ENCODE peak calls at places on chromosomes 2 and 18, in six cellular contexts. A is WERI-Rb-1; Q is CD4-positive, alpha-beta T cell; S is GM23248; N is stimulated activated CD8-positive, alpha-beta memory T cell treated with anti-CD3 and anti-CD28 coated beads, Interleukin-12 subunit alpha, Interleukin-12 subunit beta, amount 100 ng/mL, for 1 hour; B is NCI-H2029. H is an unnamed sample.
A peak's percentile ranks its signal among the peaks of the same experiment; 100 is the strongest.

GRCh38 chr18:73461038-73461779 is 593.4 kb upstream of the NETO1 start:
- DNase-seq in A (no peak), Q (no peak), S (no peak), N (no peak), B (no peak), H (no peak)

GRCh38 chr2:112692914-112693313 is 27.9 kb upstream of the NT5DC4 start:
- DNase-seq in A (no peak), Q (no peak), S (peak; percentile 51), N (no peak), B (no peak), H (no peak)

GRCh38 chr2:227163998-227164744 is at the start of the genes COL4A3 and COL4A4:
- DNase-seq in A (peak; percentile 37), Q (no peak), S (peak; percentile 64), N (no peak), B (no peak), H (no peak)

GRCh38 chr2:202104286-202104870 is 31.3 kb downstream of the KIAA2012 start:
- DNase-seq in A (peak; percentile 84), Q (no peak), S (peak; percentile 77), N (no peak), B (no peak), H (peak; percentile 14)

GRCh38 chr2:200432296-200432695 is 77.6 kb downstream of the KCTD18 start:
- DNase-seq in A (no peak), Q (no peak), S (peak; percentile 68), N (no peak), B (no peak), H (no peak)

GRCh38 chr18:79511271-79511670 is 115.5 kb downstream of the NFATC1 start:
- DNase-seq in A (peak; percentile 6), Q (no peak), S (no peak), N (no peak), B (no peak), H (no peak)

GRCh38 chr2:214465386-214466146 is 54.7 kb downstream of the VWC2L start:
- DNase-seq in A (no peak), Q (no peak), S (peak; percentile 71), N (no peak), B (no peak), H (no peak)

GRCh38 chr2:237289134-237289533 is 124.8 kb downstream of the COL6A3 start:
- DNase-seq in A (no peak), Q (no peak), S (no peak), N (no peak), B (no peak), H (no peak)

GRCh38 chr2:215421859-215422461 is 13.9 kb downstream of the FN1 start:
- DNase-seq in A (no peak), Q (no peak), S (peak; percentile 26), N (no peak), B (no peak), H (no peak)

GRCh38 chr2:209473930-209474419 is 50.1 kb downstream of the MAP2 start:
- DNase-seq in A (no peak), Q (no peak), S (peak; percentile 91), N (no peak), B (no peak), H (peak; percentile 36)

GRCh38 chr2:100781523-100782375 is 38.2 kb upstream of the NPAS2 start:
- DNase-seq in A (no peak), Q (no peak), S (no peak), N (no peak), B (no peak), H (no peak)

H was measured in NCI-H2227 treated with DMSO at 0.1 percent for 48 hours.